ENCODE peak calls at places on chromosome 15, in six cellular contexts. V is T-helper 2 cell; A is activated naive CD4-positive, alpha-beta T cell treated with anti-CD3 and anti-CD28 coated beads, Interleukin-2, amount 50 U/mL, for 16 hours; O is NCI-H1417; N is activated gamma-delta T cell treated with anti-CD3 and anti-CD28 coated beads, Interleukin-2, amount 50 U/mL, for 16 hours; U is amygdala. L is an unnamed sample.

GRCh38 chr15:32715276-32715675 is 2.5 kb upstream of the GREM1 start:
- DNase-seq in V (no peak), A (no peak), O (no peak), N (no peak), U (no peak), L (no peak)

GRCh38 chr15:41501191-41501917 is 7.7 kb downstream of the ITPKA start:
- DNase-seq in V (peak), A (peak), O (no peak), N (no peak), U (no peak), L (no peak)

GRCh38 chr15:67967871-67968423 is 86.2 kb upstream of the PIAS1 start:
- DNase-seq in V (peak), A (peak), O (peak), N (no peak), U (peak), L (no peak)

GRCh38 chr15:74050835-74051234 is 31.5 kb downstream of the GOLGA6A start:
- DNase-seq in V (no peak), A (no peak), O (no peak), N (no peak), U (no peak), L (no peak)

GRCh38 chr15:92463826-92464225 is 70.1 kb downstream of the ST8SIA2 start:
- DNase-seq in V (no peak), A (no peak), O (no peak), N (no peak), U (no peak), L (no peak)

GRCh38 chr15:68364028-68364659 is 67.8 kb downstream of the ITGA11 start:
- DNase-seq in V (peak), A (no peak), O (no peak), N (no peak), U (peak), L (no peak)

GRCh38 chr15:25850154-25851111 is 12.7 kb downstream of the ATP10A start:
- DNase-seq in V (peak), A (peak), O (no peak), N (peak), U (no peak), L (peak)

GRCh38 chr15:55742498-55742926 is 440 bp downstream of the PRTG start:
- DNase-seq in V (peak), A (peak), O (peak), N (no peak), U (peak), L (no peak)

GRCh38 chr15:38267416-38268022 is 14.9 kb downstream of the SPRED1 start:
- DNase-seq in V (no peak), A (no peak), O (no peak), N (no peak), U (no peak), L (no peak)

GRCh38 chr15:59699810-59700431 is 10.8 kb upstream of the BNIP2 start:
- DNase-seq in V (no peak), A (no peak), O (no peak), N (no peak), U (no peak), L (no peak)

L was measured in activated T-helper 9 cell treated with anti-CD3 and anti-CD28 coated beads, Interleukin-2, amount 50 U/mL, for 16 hours.